ENCODE peak calls at places on chromosomes 13 and 19, in seven cellular contexts. N, T, A, D, U, I and K are unnamed samples.

GRCh38 chr13:30739646-30740642 is 4.6 kb downstream of the ALOX5AP start:
- DNase-seq in N (peak; percentile 35), T (no peak), A (no peak), D (no peak), U (peak; percentile 55), I (peak; percentile 71), K (peak; percentile 56)

GRCh38 chr13:59176775-59177174 is 987.0 kb downstream of the DIAPH3 start:
- DNase-seq in N (no peak), T (no peak), A (peak; percentile 17), D (no peak), U (no peak), I (no peak), K (no peak)

GRCh38 chr19:33040994-33041827 is 23.5 kb downstream of the RHPN2 start:
- DNase-seq in N (no peak), T (no peak), A (no peak), D (peak; percentile 16), U (no peak), I (no peak), K (no peak)

GRCh38 chr13:99894835-99895427 is 76.6 kb downstream of the ZIC5 start:
- DNase-seq in N (peak; percentile 39), T (no peak), A (no peak), D (no peak), U (no peak), I (no peak), K (no peak)

GRCh38 chr19:5803752-5804515 is 933 bp upstream of the NRTN start:
- DNase-seq in N (peak; percentile 97), T (peak; percentile 85), A (peak; percentile 84), D (no peak), U (peak; percentile 92), I (peak; percentile 86), K (peak; percentile 91)

GRCh38 chr19:2231621-2232221 is 4.4 kb downstream of the PLEKHJ1 start:
- DNase-seq in N (no peak), T (no peak), A (no peak), D (no peak), U (no peak), I (no peak), K (peak; percentile 62)

GRCh38 chr19:36686365-36687213 is 823 bp upstream of the ZNF567 start:
- DNase-seq in N (peak; percentile 19), T (no peak), A (peak; percentile 42), D (no peak), U (no peak), I (no peak), K (peak; percentile 33)

GRCh38 chr13:34587586-34587985 is 354.5 kb upstream of the NBEA start:
- DNase-seq in N (no peak), T (no peak), A (no peak), D (no peak), U (no peak), I (no peak), K (no peak)

GRCh38 chr19:54266133-54266532 is 9.1 kb upstream of the LILRB5 start:
- DNase-seq in N (peak; percentile 92), T (peak; percentile 56), A (peak; percentile 57), D (no peak), U (peak; percentile 64), I (peak; percentile 52), K (peak; percentile 69)

GRCh38 chr19:3389446-3389778 is 23.0 kb downstream of the NFIC start:
- DNase-seq in N (no peak), T (no peak), A (no peak), D (no peak), U (no peak), I (no peak), K (no peak)